ENCODE peak calls at places on chromosomes 7 and 10, in five cellular contexts. E is keratinocyte, J is hepatocyte, X is PC-3, O is MM.1S. H is an unnamed sample. For H4K20me1, the result is how much of the 10 kb centered on the place peaks cover.

GRCh38 chr10:51804861-51805260 is 105.5 kb upstream of the CSTF2T start:
- DNase-seq in E (no peak), J (no peak), X (peak), O (no peak), H (peak)

GRCh38 chr10:28875535-28876208 is 198.4 kb downstream of the BAMBI start:
- DNase-seq in E (no peak), J (peak), X (peak), O (no peak), H (no peak)

GRCh38 chr10:101293007-101293723 is 60.8 kb upstream of the BTRC start:
- DNase-seq in E (no peak), J (no peak), X (no peak), O (no peak), H (no peak)

GRCh38 chr7:28755255-28755654 is 202.9 kb downstream of the TRIL start:
- DNase-seq in E (no peak), J (no peak), X (peak), O (no peak), H (peak)

GRCh38 chr7:38916396-38916795 is 7.4 kb upstream of the VPS41 start:
- DNase-seq in E (no peak), J (no peak), X (no peak), O (no peak), H (no peak)

GRCh38 chr10:13102002-13102794 is 2.2 kb downstream of the OPTN start:
- DNase-seq in E (no peak), J (peak), X (no peak), O (peak), H (no peak)

GRCh38 chr10:88110355-88110754 is 246.9 kb downstream of the PTEN start:
- DNase-seq in E (no peak), J (no peak), X (no peak), O (no peak), H (peak)

GRCh38 chr10:92242380-92242779 is 48.5 kb downstream of the CPEB3 start:
- DNase-seq in E (no peak), J (no peak), X (no peak), O (no peak), H (no peak)

GRCh38 chr7:91945476-91945875 is 4.8 kb downstream of the AKAP9 start:
- DNase-seq in E (no peak), J (peak), X (peak), O (no peak), H (peak)

GRCh38 chr7:46811529-46811928 is 770.4 kb downstream of the TNS3 start:
- DNase-seq in E (peak), J (peak), X (peak), O (no peak), H (peak)

GRCh38 chr7:82745117-82745516 is 301.5 kb upstream of the CACNA2D1 start:
- DNase-seq in E (no peak), J (no peak), X (no peak), O (no peak), H (no peak)

GRCh38 chr7:106767498-106768323 is 97.4 kb upstream of the PIK3CG start:
- DNase-seq in E (no peak), J (no peak), X (no peak), O (peak), H (no peak)
- H4K20me1 ChIP-seq in E (under half), J (under half), X (under half), O (under half), H (under half)

GRCh38 chr7:5381211-5381772 is 42.3 kb downstream of the TNRC18 start:
- DNase-seq in E (no peak), J (no peak), X (no peak), O (no peak), H (no peak)
- H4K20me1 ChIP-seq in E (half or more), J (half or more), X (under half), O (under half), H (under half)

GRCh38 chr7:121331574-121331973 is 2.8 kb downstream of the WNT16 start:
- DNase-seq in E (no peak), J (no peak), X (no peak), O (no peak), H (no peak)

GRCh38 chr7:121337398-121337797 is 8.6 kb downstream of the WNT16 start:
- DNase-seq in E (no peak), J (no peak), X (peak), O (no peak), H (no peak)

GRCh38 chr7:121334376-121334775 is 5.6 kb downstream of the WNT16 start:
- DNase-seq in E (no peak), J (no peak), X (no peak), O (no peak), H (no peak)

GRCh38 chr7:121336579-121336978 is 7.8 kb downstream of the WNT16 start:
- DNase-seq in E (no peak), J (no peak), X (no peak), O (no peak), H (no peak)

GRCh38 chr7:121334875-121335648 is 6.3 kb downstream of the WNT16 start:
- DNase-seq in E (no peak), J (no peak), X (no peak), O (no peak), H (no peak)
- H4K20me1 ChIP-seq in E (under half), J (under half), X (under half), O (under half), H (under half)

DNA sequence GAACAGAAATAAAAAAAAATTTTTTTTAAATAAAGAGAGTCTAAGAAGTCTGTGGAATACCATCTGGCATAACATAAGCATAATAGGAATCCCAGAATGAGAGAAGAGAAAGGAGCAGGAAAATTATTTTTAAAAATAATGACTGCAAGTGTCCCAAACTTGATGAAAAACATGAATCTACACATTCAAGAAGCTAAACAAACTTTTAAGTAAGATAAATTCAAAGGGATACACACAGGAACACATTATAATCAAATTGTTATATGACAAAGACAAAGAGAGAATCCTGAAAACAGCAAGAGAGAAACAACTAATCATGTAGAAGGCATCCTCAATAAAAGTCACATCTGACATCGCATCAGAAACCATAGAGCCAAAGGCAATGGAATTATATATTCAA is 30.9 kb downstream of the SMURF1 start:
- DNase-seq in E (no peak), J (no peak), X (no peak), O (no peak), H (no peak)
- H4K20me1 ChIP-seq in E (under half), J (under half), X (under half), O (under half), H (under half)

DNA sequence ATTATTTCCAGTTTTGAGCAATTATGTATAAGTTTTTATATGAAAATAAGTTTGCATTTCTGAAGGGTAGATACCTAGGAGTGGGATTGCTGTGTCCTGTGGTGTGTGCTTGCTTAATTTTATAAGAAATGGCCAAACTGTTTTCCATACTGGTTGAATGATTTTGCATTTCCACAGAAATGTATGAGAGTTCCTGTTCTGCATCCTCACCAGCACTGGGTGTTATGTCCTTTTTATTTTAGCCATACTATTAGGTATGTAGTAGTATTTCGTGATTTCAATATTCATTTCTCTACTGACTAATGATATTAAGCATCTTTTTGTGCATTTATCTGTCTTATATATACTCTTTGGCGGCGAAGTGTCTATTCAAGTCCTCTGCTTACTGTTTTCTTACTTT is 22.3 kb downstream of the CAPZA2 start:
- DNase-seq in E (no peak), J (no peak), X (no peak), O (no peak), H (no peak)
- H4K20me1 ChIP-seq in E (under half), J (half or more), X (under half), O (half or more), H (under half)

DNA sequence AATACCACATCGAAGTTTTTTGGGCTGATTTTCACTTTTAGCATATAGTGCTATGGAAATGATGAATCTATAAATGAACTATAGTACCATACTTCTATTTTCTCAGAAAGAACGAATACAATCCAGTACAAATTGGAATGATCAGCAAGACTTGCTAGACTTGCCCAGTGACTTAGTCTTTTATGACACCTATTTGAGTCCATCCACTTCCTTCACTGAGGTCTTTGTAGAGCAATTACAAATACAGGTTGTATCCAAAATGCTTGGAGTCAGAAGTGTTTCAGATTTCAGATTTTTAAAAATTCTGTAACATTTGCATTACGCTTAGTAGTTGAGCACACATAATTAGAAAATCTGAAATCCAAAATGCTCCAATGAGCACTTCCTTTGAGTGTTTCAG is 104.3 kb downstream of the NRBF2 start:
- DNase-seq in E (no peak), J (peak), X (peak), O (no peak), H (no peak)
- H4K20me1 ChIP-seq in E (under half), J (half or more), X (under half), O (under half), H (under half)